ENCODE peak calls at places on chromosomes 7 and 10, in nine cellular contexts. One of them, this sample, is unnamed.

GRCh38 chr7:74141705-74142104 is 32.5 kb upstream of the EIF4H start:
- DNase-seq in lower leg skin: no peak
- DNase-seq in PC-9: peak
- DNase-seq in cardiac muscle cell: peak
- DNase-seq in tibial artery: no peak
- DNase-seq in astrocyte of the spinal cord: no peak
- DNase-seq in right atrium auricular region: no peak
- DNase-seq in AG09309: no peak
- DNase-seq in foreskin fibroblast: no peak
- DNase-seq in this sample: no peak

GRCh38 chr7:137998250-137998649 is 3.6 kb downstream of the CREB3L2 start:
- DNase-seq in lower leg skin: no peak
- DNase-seq in PC-9: no peak
- DNase-seq in cardiac muscle cell: no peak
- DNase-seq in tibial artery: no peak
- DNase-seq in astrocyte of the spinal cord: no peak
- DNase-seq in right atrium auricular region: no peak
- DNase-seq in AG09309: no peak
- DNase-seq in foreskin fibroblast: no peak
- DNase-seq in this sample: no peak

GRCh38 chr7:92768501-92769360 is 67.6 kb downstream of the CDK6 start:
- DNase-seq in lower leg skin: no peak
- DNase-seq in PC-9: no peak
- DNase-seq in cardiac muscle cell: no peak
- DNase-seq in tibial artery: no peak
- DNase-seq in astrocyte of the spinal cord: no peak
- DNase-seq in right atrium auricular region: no peak
- DNase-seq in AG09309: no peak
- DNase-seq in foreskin fibroblast: peak
- DNase-seq in this sample: no peak

GRCh38 chr7:137373507-137373906 is 30.0 kb upstream of the PTN start:
- DNase-seq in lower leg skin: no peak
- DNase-seq in PC-9: no peak
- DNase-seq in cardiac muscle cell: no peak
- DNase-seq in tibial artery: no peak
- DNase-seq in astrocyte of the spinal cord: no peak
- DNase-seq in right atrium auricular region: no peak
- DNase-seq in AG09309: no peak
- DNase-seq in foreskin fibroblast: no peak
- DNase-seq in this sample: no peak

GRCh38 chr7:138434458-138435093 is 25.5 kb upstream of the TRIM24 start:
- DNase-seq in lower leg skin: no peak
- DNase-seq in PC-9: no peak
- DNase-seq in cardiac muscle cell: no peak
- DNase-seq in tibial artery: no peak
- DNase-seq in astrocyte of the spinal cord: no peak
- DNase-seq in right atrium auricular region: no peak
- DNase-seq in AG09309: no peak
- DNase-seq in foreskin fibroblast: no peak
- DNase-seq in this sample: no peak

GRCh38 chr10:6244510-6244909 is 41.8 kb downstream of the PFKFB3 start:
- DNase-seq in lower leg skin: no peak
- DNase-seq in PC-9: no peak
- DNase-seq in cardiac muscle cell: no peak
- DNase-seq in tibial artery: no peak
- DNase-seq in astrocyte of the spinal cord: no peak
- DNase-seq in right atrium auricular region: no peak
- DNase-seq in AG09309: no peak
- DNase-seq in foreskin fibroblast: no peak
- DNase-seq in this sample: no peak

GRCh38 chr7:73429218-73429617 is 4.4 kb upstream of the FZD9 start:
- DNase-seq in lower leg skin: no peak
- DNase-seq in PC-9: no peak
- DNase-seq in cardiac muscle cell: peak
- DNase-seq in tibial artery: no peak
- DNase-seq in astrocyte of the spinal cord: peak
- DNase-seq in right atrium auricular region: no peak
- DNase-seq in AG09309: no peak
- DNase-seq in foreskin fibroblast: peak
- DNase-seq in this sample: no peak

GRCh38 chr10:132192991-132193670 is 6.4 kb downstream of the DPYSL4 start:
- DNase-seq in lower leg skin: no peak
- DNase-seq in PC-9: no peak
- DNase-seq in cardiac muscle cell: no peak
- DNase-seq in tibial artery: no peak
- DNase-seq in astrocyte of the spinal cord: no peak
- DNase-seq in right atrium auricular region: no peak
- DNase-seq in AG09309: no peak
- DNase-seq in foreskin fibroblast: peak
- DNase-seq in this sample: no peak

GRCh38 chr7:49892473-49892872 is 119.0 kb downstream of the VWC2 start:
- DNase-seq in lower leg skin: no peak
- DNase-seq in PC-9: no peak
- DNase-seq in cardiac muscle cell: no peak
- DNase-seq in tibial artery: no peak
- DNase-seq in astrocyte of the spinal cord: no peak
- DNase-seq in right atrium auricular region: no peak
- DNase-seq in AG09309: no peak
- DNase-seq in foreskin fibroblast: no peak
- DNase-seq in this sample: no peak

GRCh38 chr7:44103941-44104879 is at the start of gene AEBP1:
- DNase-seq in lower leg skin: peak
- DNase-seq in PC-9: no peak
- DNase-seq in cardiac muscle cell: peak
- DNase-seq in tibial artery: no peak
- DNase-seq in astrocyte of the spinal cord: peak
- DNase-seq in right atrium auricular region: no peak
- DNase-seq in AG09309: no peak
- DNase-seq in foreskin fibroblast: peak
- DNase-seq in this sample: no peak

GRCh38 chr10:95217476-95217875 is 23.4 kb downstream of the ACSM6 start:
- DNase-seq in lower leg skin: no peak
- DNase-seq in PC-9: no peak
- DNase-seq in cardiac muscle cell: peak
- DNase-seq in tibial artery: no peak
- DNase-seq in astrocyte of the spinal cord: peak
- DNase-seq in right atrium auricular region: no peak
- DNase-seq in AG09309: no peak
- DNase-seq in foreskin fibroblast: peak
- DNase-seq in this sample: no peak

GRCh38 chr7:87220026-87220733 is 648 bp upstream of the TMEM243 start:
- DNase-seq in lower leg skin: peak
- DNase-seq in PC-9: peak
- DNase-seq in cardiac muscle cell: peak
- DNase-seq in tibial artery: peak
- DNase-seq in astrocyte of the spinal cord: peak
- DNase-seq in right atrium auricular region: peak
- DNase-seq in AG09309: no peak
- DNase-seq in foreskin fibroblast: peak
- DNase-seq in this sample: peak
- TF ChIP-seq CTCF in lower leg skin: no peak
- TF ChIP-seq CTCF in PC-9: no peak
- TF ChIP-seq CTCF in cardiac muscle cell: no peak
- TF ChIP-seq CTCF in tibial artery: no peak
- TF ChIP-seq CTCF in astrocyte of the spinal cord: no peak
- TF ChIP-seq CTCF in right atrium auricular region: peak
- TF ChIP-seq CTCF in AG09309: no peak
- TF ChIP-seq CTCF in foreskin fibroblast: no peak
- TF ChIP-seq CTCF in this sample: no peak

GRCh38 chr10:3069876-3070275 is 2.5 kb downstream of the PFKP start:
- DNase-seq in lower leg skin: no peak
- DNase-seq in PC-9: no peak
- DNase-seq in cardiac muscle cell: no peak
- DNase-seq in tibial artery: no peak
- DNase-seq in astrocyte of the spinal cord: no peak
- DNase-seq in right atrium auricular region: no peak
- DNase-seq in AG09309: no peak
- DNase-seq in foreskin fibroblast: no peak
- DNase-seq in this sample: no peak

GRCh38 chr10:3068968-3069737 is 1.8 kb downstream of the PFKP start:
- DNase-seq in lower leg skin: no peak
- DNase-seq in PC-9: no peak
- DNase-seq in cardiac muscle cell: peak
- DNase-seq in tibial artery: no peak
- DNase-seq in astrocyte of the spinal cord: no peak
- DNase-seq in right atrium auricular region: no peak
- DNase-seq in AG09309: no peak
- DNase-seq in foreskin fibroblast: peak
- DNase-seq in this sample: no peak

GRCh38 chr10:3067045-3067858 is at the start of gene PFKP:
- DNase-seq in lower leg skin: peak
- DNase-seq in PC-9: no peak
- DNase-seq in cardiac muscle cell: no peak
- DNase-seq in tibial artery: no peak
- DNase-seq in astrocyte of the spinal cord: no peak
- DNase-seq in right atrium auricular region: no peak
- DNase-seq in AG09309: no peak
- DNase-seq in foreskin fibroblast: peak
- DNase-seq in this sample: no peak

GRCh38 chr10:3067859-3068179 is 471 bp downstream of the PFKP start:
- DNase-seq in lower leg skin: no peak
- DNase-seq in PC-9: no peak
- DNase-seq in cardiac muscle cell: no peak
- DNase-seq in tibial artery: no peak
- DNase-seq in astrocyte of the spinal cord: no peak
- DNase-seq in right atrium auricular region: no peak
- DNase-seq in AG09309: no peak
- DNase-seq in foreskin fibroblast: no peak
- DNase-seq in this sample: no peak

DNA sequence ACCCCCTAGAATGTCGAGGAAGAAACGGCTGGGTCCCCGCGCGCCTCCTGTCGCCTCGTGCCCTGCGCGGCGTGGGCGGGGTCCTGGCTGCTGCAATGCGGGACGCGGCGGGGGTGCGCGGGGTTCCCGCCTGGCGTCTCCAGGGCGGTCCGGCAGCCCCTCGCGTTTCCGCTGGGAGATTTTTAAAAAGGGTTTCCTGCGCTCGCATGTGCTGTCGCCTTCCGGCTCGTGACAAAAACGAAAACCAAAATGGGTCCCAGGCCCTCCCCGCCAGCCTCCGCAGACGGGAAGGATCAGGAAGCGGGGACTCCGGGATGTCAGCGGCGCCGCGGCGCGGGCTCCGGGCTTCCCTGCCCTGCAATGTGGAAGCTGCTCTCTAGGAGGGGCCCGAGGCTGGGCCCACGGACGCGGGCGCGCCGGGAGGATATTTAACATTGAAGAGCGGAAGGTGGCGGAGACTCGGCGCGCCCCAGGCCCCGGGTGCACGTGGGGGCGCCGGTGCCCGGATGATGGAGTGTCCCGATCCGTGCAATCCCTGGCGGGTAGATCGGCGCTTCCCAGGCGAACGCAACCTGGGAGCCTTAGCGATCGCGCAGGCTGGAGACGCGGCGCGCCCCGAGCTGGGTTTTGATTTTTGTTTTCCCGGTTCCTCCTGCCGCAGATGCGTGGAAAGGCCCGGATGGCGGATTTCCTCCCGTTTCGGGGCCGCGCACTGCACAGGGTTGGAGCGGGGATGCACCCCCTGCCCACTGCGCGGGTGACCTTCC is 1.0 kb downstream of the PFKP start:
- DNase-seq in lower leg skin: peak
- DNase-seq in PC-9: no peak
- DNase-seq in cardiac muscle cell: peak
- DNase-seq in tibial artery: peak
- DNase-seq in astrocyte of the spinal cord: peak
- DNase-seq in right atrium auricular region: peak
- DNase-seq in AG09309: no peak
- DNase-seq in foreskin fibroblast: peak
- DNase-seq in this sample: no peak
- TF ChIP-seq CTCF in lower leg skin: no peak
- TF ChIP-seq CTCF in PC-9: no peak
- TF ChIP-seq CTCF in cardiac muscle cell: peak
- TF ChIP-seq CTCF in tibial artery: peak
- TF ChIP-seq CTCF in astrocyte of the spinal cord: peak
- TF ChIP-seq CTCF in right atrium auricular region: peak
- TF ChIP-seq CTCF in AG09309: peak
- TF ChIP-seq CTCF in foreskin fibroblast: no peak
- TF ChIP-seq CTCF in this sample: peak

DNA sequence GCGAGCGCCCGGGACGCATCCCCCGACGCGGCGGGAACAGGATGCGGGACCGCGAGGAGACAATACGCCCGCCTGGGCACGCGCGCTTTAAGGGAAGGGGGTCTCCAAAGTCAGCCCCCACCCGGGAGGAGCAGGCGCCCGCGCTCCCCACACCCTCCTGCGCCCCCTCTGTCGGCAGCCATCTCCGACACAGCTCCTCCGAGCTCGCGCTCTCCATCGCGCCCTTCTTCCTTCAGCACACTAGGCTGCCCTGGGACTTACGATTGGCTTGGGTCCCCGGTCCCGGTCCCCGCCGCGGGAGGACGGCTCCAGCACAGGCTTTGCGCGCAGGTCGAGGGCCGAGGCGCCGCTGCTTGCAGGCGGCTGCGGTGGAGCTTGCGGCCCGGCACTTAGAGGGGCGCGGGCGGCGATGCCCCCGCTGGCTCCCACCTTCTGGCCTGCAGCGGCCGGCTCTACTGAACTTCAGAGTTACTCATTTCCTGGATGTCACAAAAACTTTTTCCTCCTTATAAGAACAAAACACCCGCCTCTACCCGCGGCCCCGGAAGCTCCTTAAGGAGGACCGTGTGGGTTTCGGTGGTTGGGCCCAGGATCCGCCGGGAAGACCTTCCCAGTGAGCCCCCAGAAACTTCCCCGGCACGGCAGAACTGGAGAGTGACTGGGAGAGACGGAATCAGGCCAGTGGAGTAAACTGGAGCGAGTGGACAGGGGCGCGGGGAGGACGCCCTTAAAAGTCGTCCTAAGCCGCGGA is at the start of gene ITPRIP:
- DNase-seq in lower leg skin: peak
- DNase-seq in PC-9: no peak
- DNase-seq in cardiac muscle cell: peak
- DNase-seq in tibial artery: peak
- DNase-seq in astrocyte of the spinal cord: peak
- DNase-seq in right atrium auricular region: peak
- DNase-seq in AG09309: peak
- DNase-seq in foreskin fibroblast: peak
- DNase-seq in this sample: peak
- TF ChIP-seq CTCF in lower leg skin: no peak
- TF ChIP-seq CTCF in PC-9: no peak
- TF ChIP-seq CTCF in cardiac muscle cell: peak
- TF ChIP-seq CTCF in tibial artery: no peak
- TF ChIP-seq CTCF in astrocyte of the spinal cord: peak
- TF ChIP-seq CTCF in right atrium auricular region: peak
- TF ChIP-seq CTCF in AG09309: peak
- TF ChIP-seq CTCF in foreskin fibroblast: no peak
- TF ChIP-seq CTCF in this sample: peak

GRCh38 chr10:119725550-119726290 is at the start of gene INPP5F:
- DNase-seq in lower leg skin: peak
- DNase-seq in PC-9: peak
- DNase-seq in cardiac muscle cell: peak
- DNase-seq in tibial artery: peak
- DNase-seq in astrocyte of the spinal cord: peak
- DNase-seq in right atrium auricular region: peak
- DNase-seq in AG09309: peak
- DNase-seq in foreskin fibroblast: peak
- DNase-seq in this sample: peak
- TF ChIP-seq CTCF in lower leg skin: no peak
- TF ChIP-seq CTCF in PC-9: no peak
- TF ChIP-seq CTCF in cardiac muscle cell: peak
- TF ChIP-seq CTCF in tibial artery: peak
- TF ChIP-seq CTCF in astrocyte of the spinal cord: peak
- TF ChIP-seq CTCF in right atrium auricular region: peak
- TF ChIP-seq CTCF in AG09309: peak
- TF ChIP-seq CTCF in foreskin fibroblast: no peak
- TF ChIP-seq CTCF in this sample: peak